ENCODE peak calls at places on chromosomes 16 and 17, in nine cellular contexts. One of them, this sample, is unnamed.

GRCh38 chr16:80540516-80541305 is at the start of gene DYNLRB2:
- DNase-seq in NCI-H446: no peak
- DNase-seq in MV-4-11: peak
- DNase-seq in C1 segment of cervical spinal cord: peak
- DNase-seq in SW480: peak
- DNase-seq in T-helper 1 cell: peak
- DNase-seq in NCI-H510A treated with DMSO at 0.1 percent for 48 hours: peak
- DNase-seq in neural crest cell: peak
- DNase-seq in cardiac septum: peak
- DNase-seq in this sample: no peak

GRCh38 chr16:85302018-85302847 is 190.0 kb upstream of the CIBAR2 start:
- DNase-seq in NCI-H446: no peak
- DNase-seq in MV-4-11: no peak
- DNase-seq in C1 segment of cervical spinal cord: peak
- DNase-seq in SW480: peak
- DNase-seq in T-helper 1 cell: no peak
- DNase-seq in NCI-H510A treated with DMSO at 0.1 percent for 48 hours: no peak
- DNase-seq in neural crest cell: no peak
- DNase-seq in cardiac septum: no peak
- DNase-seq in this sample: peak

GRCh38 chr17:68054296-68054900 is 18.9 kb downstream of the KPNA2 start:
- DNase-seq in NCI-H446: no peak
- DNase-seq in MV-4-11: peak
- DNase-seq in C1 segment of cervical spinal cord: peak
- DNase-seq in SW480: peak
- DNase-seq in T-helper 1 cell: no peak
- DNase-seq in NCI-H510A treated with DMSO at 0.1 percent for 48 hours: no peak
- DNase-seq in neural crest cell: no peak
- DNase-seq in cardiac septum: no peak
- DNase-seq in this sample: peak

GRCh38 chr16:3578610-3579551 is 1.7 kb upstream of the NLRC3 start:
- DNase-seq in NCI-H446: no peak
- DNase-seq in MV-4-11: peak
- DNase-seq in C1 segment of cervical spinal cord: no peak
- DNase-seq in SW480: peak
- DNase-seq in T-helper 1 cell: no peak
- DNase-seq in NCI-H510A treated with DMSO at 0.1 percent for 48 hours: no peak
- DNase-seq in neural crest cell: no peak
- DNase-seq in cardiac septum: no peak
- DNase-seq in this sample: no peak

GRCh38 chr17:68484458-68484857 is 27.2 kb upstream of the WIPI1 start:
- DNase-seq in NCI-H446: no peak
- DNase-seq in MV-4-11: no peak
- DNase-seq in C1 segment of cervical spinal cord: no peak
- DNase-seq in SW480: no peak
- DNase-seq in T-helper 1 cell: no peak
- DNase-seq in NCI-H510A treated with DMSO at 0.1 percent for 48 hours: no peak
- DNase-seq in neural crest cell: no peak
- DNase-seq in cardiac septum: no peak
- DNase-seq in this sample: no peak

GRCh38 chr16:86777098-86777946 is 199.0 kb downstream of the FOXL1 start:
- DNase-seq in NCI-H446: no peak
- DNase-seq in MV-4-11: no peak
- DNase-seq in C1 segment of cervical spinal cord: no peak
- DNase-seq in SW480: no peak
- DNase-seq in T-helper 1 cell: no peak
- DNase-seq in NCI-H510A treated with DMSO at 0.1 percent for 48 hours: no peak
- DNase-seq in neural crest cell: no peak
- DNase-seq in cardiac septum: no peak
- DNase-seq in this sample: no peak

GRCh38 chr17:40038882-40039513 is 15.2 kb downstream of the MED24 start:
- DNase-seq in NCI-H446: no peak
- DNase-seq in MV-4-11: no peak
- DNase-seq in C1 segment of cervical spinal cord: no peak
- DNase-seq in SW480: peak
- DNase-seq in T-helper 1 cell: no peak
- DNase-seq in NCI-H510A treated with DMSO at 0.1 percent for 48 hours: peak
- DNase-seq in neural crest cell: peak
- DNase-seq in cardiac septum: no peak
- DNase-seq in this sample: peak

GRCh38 chr16:3101018-3101840 is 2.1 kb upstream of the ZSCAN10 start:
- DNase-seq in NCI-H446: no peak
- DNase-seq in MV-4-11: peak
- DNase-seq in C1 segment of cervical spinal cord: no peak
- DNase-seq in SW480: peak
- DNase-seq in T-helper 1 cell: peak
- DNase-seq in NCI-H510A treated with DMSO at 0.1 percent for 48 hours: no peak
- DNase-seq in neural crest cell: no peak
- DNase-seq in cardiac septum: no peak
- DNase-seq in this sample: no peak

GRCh38 chr17:76147211-76148014 is 6.4 kb upstream of the FOXJ1 start:
- DNase-seq in NCI-H446: peak
- DNase-seq in MV-4-11: no peak
- DNase-seq in C1 segment of cervical spinal cord: no peak
- DNase-seq in SW480: peak
- DNase-seq in T-helper 1 cell: no peak
- DNase-seq in NCI-H510A treated with DMSO at 0.1 percent for 48 hours: peak
- DNase-seq in neural crest cell: no peak
- DNase-seq in cardiac septum: no peak
- DNase-seq in this sample: peak

GRCh38 chr16:53984936-53985335 is 281.0 kb downstream of the FTO start:
- DNase-seq in NCI-H446: no peak
- DNase-seq in MV-4-11: no peak
- DNase-seq in C1 segment of cervical spinal cord: no peak
- DNase-seq in SW480: no peak
- DNase-seq in T-helper 1 cell: no peak
- DNase-seq in NCI-H510A treated with DMSO at 0.1 percent for 48 hours: no peak
- DNase-seq in neural crest cell: no peak
- DNase-seq in cardiac septum: no peak
- DNase-seq in this sample: no peak

GRCh38 chr17:81336296-81336929 is 41.3 kb upstream of the SLC38A10 start:
- DNase-seq in NCI-H446: no peak
- DNase-seq in MV-4-11: no peak
- DNase-seq in C1 segment of cervical spinal cord: no peak
- DNase-seq in SW480: no peak
- DNase-seq in T-helper 1 cell: no peak
- DNase-seq in NCI-H510A treated with DMSO at 0.1 percent for 48 hours: no peak
- DNase-seq in neural crest cell: no peak
- DNase-seq in cardiac septum: no peak
- DNase-seq in this sample: no peak

GRCh38 chr17:80879723-80880649 is 111.7 kb upstream of the CHMP6 start:
- DNase-seq in NCI-H446: no peak
- DNase-seq in MV-4-11: no peak
- DNase-seq in C1 segment of cervical spinal cord: no peak
- DNase-seq in SW480: no peak
- DNase-seq in T-helper 1 cell: no peak
- DNase-seq in NCI-H510A treated with DMSO at 0.1 percent for 48 hours: no peak
- DNase-seq in neural crest cell: peak
- DNase-seq in cardiac septum: no peak
- DNase-seq in this sample: no peak

GRCh38 chr17:6496116-6496481 is 51.8 kb downstream of the PIMREG start:
- DNase-seq in NCI-H446: no peak
- DNase-seq in MV-4-11: no peak
- DNase-seq in C1 segment of cervical spinal cord: no peak
- DNase-seq in SW480: no peak
- DNase-seq in T-helper 1 cell: no peak
- DNase-seq in NCI-H510A treated with DMSO at 0.1 percent for 48 hours: no peak
- DNase-seq in neural crest cell: no peak
- DNase-seq in cardiac septum: peak
- DNase-seq in this sample: no peak

GRCh38 chr16:19375561-19376158 is 42.0 kb upstream of the TMC5 start:
- DNase-seq in NCI-H446: peak
- DNase-seq in MV-4-11: peak
- DNase-seq in C1 segment of cervical spinal cord: no peak
- DNase-seq in SW480: peak
- DNase-seq in T-helper 1 cell: no peak
- DNase-seq in NCI-H510A treated with DMSO at 0.1 percent for 48 hours: peak
- DNase-seq in neural crest cell: peak
- DNase-seq in cardiac septum: no peak
- DNase-seq in this sample: peak

GRCh38 chr16:24523569-24523968 is 15.8 kb upstream of the RBBP6 start:
- DNase-seq in NCI-H446: no peak
- DNase-seq in MV-4-11: no peak
- DNase-seq in C1 segment of cervical spinal cord: no peak
- DNase-seq in SW480: no peak
- DNase-seq in T-helper 1 cell: no peak
- DNase-seq in NCI-H510A treated with DMSO at 0.1 percent for 48 hours: no peak
- DNase-seq in neural crest cell: no peak
- DNase-seq in cardiac septum: no peak
- DNase-seq in this sample: no peak

GRCh38 chr17:36937961-36938565 is 788 bp downstream of the LHX1 start:
- DNase-seq in NCI-H446: no peak
- DNase-seq in MV-4-11: no peak
- DNase-seq in C1 segment of cervical spinal cord: no peak
- DNase-seq in SW480: peak
- DNase-seq in T-helper 1 cell: no peak
- DNase-seq in NCI-H510A treated with DMSO at 0.1 percent for 48 hours: no peak
- DNase-seq in neural crest cell: peak
- DNase-seq in cardiac septum: no peak
- DNase-seq in this sample: no peak

GRCh38 chr17:34519286-34519685 is 60.1 kb upstream of the TMEM132E start:
- DNase-seq in NCI-H446: no peak
- DNase-seq in MV-4-11: no peak
- DNase-seq in C1 segment of cervical spinal cord: no peak
- DNase-seq in SW480: no peak
- DNase-seq in T-helper 1 cell: no peak
- DNase-seq in NCI-H510A treated with DMSO at 0.1 percent for 48 hours: no peak
- DNase-seq in neural crest cell: peak
- DNase-seq in cardiac septum: no peak
- DNase-seq in this sample: no peak

GRCh38 chr17:13076905-13077304 is 59.1 kb upstream of the ELAC2 start:
- DNase-seq in NCI-H446: no peak
- DNase-seq in MV-4-11: no peak
- DNase-seq in C1 segment of cervical spinal cord: no peak
- DNase-seq in SW480: no peak
- DNase-seq in T-helper 1 cell: no peak
- DNase-seq in NCI-H510A treated with DMSO at 0.1 percent for 48 hours: no peak
- DNase-seq in neural crest cell: no peak
- DNase-seq in cardiac septum: no peak
- DNase-seq in this sample: no peak

GRCh38 chr16:75207831-75208230 is 870 bp upstream of the CTRB2 start:
- DNase-seq in NCI-H446: no peak
- DNase-seq in MV-4-11: no peak
- DNase-seq in C1 segment of cervical spinal cord: no peak
- DNase-seq in SW480: no peak
- DNase-seq in T-helper 1 cell: no peak
- DNase-seq in NCI-H510A treated with DMSO at 0.1 percent for 48 hours: no peak
- DNase-seq in neural crest cell: no peak
- DNase-seq in cardiac septum: no peak
- DNase-seq in this sample: no peak

GRCh38 chr16:86401119-86401518 is 109.2 kb upstream of the FOXF1 start:
- DNase-seq in NCI-H446: no peak
- DNase-seq in MV-4-11: no peak
- DNase-seq in C1 segment of cervical spinal cord: no peak
- DNase-seq in SW480: no peak
- DNase-seq in T-helper 1 cell: no peak
- DNase-seq in NCI-H510A treated with DMSO at 0.1 percent for 48 hours: no peak
- DNase-seq in neural crest cell: no peak
- DNase-seq in cardiac septum: no peak
- DNase-seq in this sample: no peak

GRCh38 chr17:66830451-66830850 is 4.5 kb upstream of the CACNG5 start:
- DNase-seq in NCI-H446: no peak
- DNase-seq in MV-4-11: no peak
- DNase-seq in C1 segment of cervical spinal cord: no peak
- DNase-seq in SW480: no peak
- DNase-seq in T-helper 1 cell: no peak
- DNase-seq in NCI-H510A treated with DMSO at 0.1 percent for 48 hours: peak
- DNase-seq in neural crest cell: no peak
- DNase-seq in cardiac septum: peak
- DNase-seq in this sample: no peak

GRCh38 chr17:65455972-65456343 is 105.5 kb downstream of the AXIN2 start:
- DNase-seq in NCI-H446: no peak
- DNase-seq in MV-4-11: no peak
- DNase-seq in C1 segment of cervical spinal cord: no peak
- DNase-seq in SW480: peak
- DNase-seq in T-helper 1 cell: no peak
- DNase-seq in NCI-H510A treated with DMSO at 0.1 percent for 48 hours: peak
- DNase-seq in neural crest cell: no peak
- DNase-seq in cardiac septum: no peak
- DNase-seq in this sample: no peak

GRCh38 chr17:10295728-10296343 is 77.0 kb downstream of the MYH13 start:
- DNase-seq in NCI-H446: no peak
- DNase-seq in MV-4-11: peak
- DNase-seq in C1 segment of cervical spinal cord: peak
- DNase-seq in SW480: peak
- DNase-seq in T-helper 1 cell: no peak
- DNase-seq in NCI-H510A treated with DMSO at 0.1 percent for 48 hours: no peak
- DNase-seq in neural crest cell: peak
- DNase-seq in cardiac septum: no peak
- DNase-seq in this sample: no peak

GRCh38 chr16:66604376-66605176 is at the start of gene CMTM3:
- DNase-seq in NCI-H446: no peak
- DNase-seq in MV-4-11: peak
- DNase-seq in C1 segment of cervical spinal cord: peak
- DNase-seq in SW480: peak
- DNase-seq in T-helper 1 cell: peak
- DNase-seq in NCI-H510A treated with DMSO at 0.1 percent for 48 hours: peak
- DNase-seq in neural crest cell: peak
- DNase-seq in cardiac septum: peak
- DNase-seq in this sample: peak

GRCh38 chr17:43372273-43372911 is 26.4 kb upstream of the ARL4D start:
- DNase-seq in NCI-H446: no peak
- DNase-seq in MV-4-11: peak
- DNase-seq in C1 segment of cervical spinal cord: no peak
- DNase-seq in SW480: peak
- DNase-seq in T-helper 1 cell: no peak
- DNase-seq in NCI-H510A treated with DMSO at 0.1 percent for 48 hours: no peak
- DNase-seq in neural crest cell: no peak
- DNase-seq in cardiac septum: no peak
- DNase-seq in this sample: no peak

GRCh38 chr17:29241015-29241963 is 5.4 kb upstream of the CRYBA1 start:
- DNase-seq in NCI-H446: no peak
- DNase-seq in MV-4-11: peak
- DNase-seq in C1 segment of cervical spinal cord: peak
- DNase-seq in SW480: peak
- DNase-seq in T-helper 1 cell: no peak
- DNase-seq in NCI-H510A treated with DMSO at 0.1 percent for 48 hours: no peak
- DNase-seq in neural crest cell: peak
- DNase-seq in cardiac septum: no peak
- DNase-seq in this sample: peak

GRCh38 chr16:3661922-3662321 is 7.4 kb downstream of the DNASE1 start:
- DNase-seq in NCI-H446: no peak
- DNase-seq in MV-4-11: no peak
- DNase-seq in C1 segment of cervical spinal cord: no peak
- DNase-seq in SW480: no peak
- DNase-seq in T-helper 1 cell: no peak
- DNase-seq in NCI-H510A treated with DMSO at 0.1 percent for 48 hours: no peak
- DNase-seq in neural crest cell: no peak
- DNase-seq in cardiac septum: no peak
- DNase-seq in this sample: no peak

GRCh38 chr17:20063665-20064648 is 54.8 kb downstream of the SPECC1 start:
- DNase-seq in NCI-H446: peak
- DNase-seq in MV-4-11: peak
- DNase-seq in C1 segment of cervical spinal cord: peak
- DNase-seq in SW480: no peak
- DNase-seq in T-helper 1 cell: no peak
- DNase-seq in NCI-H510A treated with DMSO at 0.1 percent for 48 hours: no peak
- DNase-seq in neural crest cell: no peak
- DNase-seq in cardiac septum: no peak
- DNase-seq in this sample: peak

GRCh38 chr16:70438325-70438982 is 446 bp downstream of the ST3GAL2 start:
- DNase-seq in NCI-H446: no peak
- DNase-seq in MV-4-11: no peak
- DNase-seq in C1 segment of cervical spinal cord: no peak
- DNase-seq in SW480: no peak
- DNase-seq in T-helper 1 cell: no peak
- DNase-seq in NCI-H510A treated with DMSO at 0.1 percent for 48 hours: no peak
- DNase-seq in neural crest cell: no peak
- DNase-seq in cardiac septum: no peak
- DNase-seq in this sample: no peak

GRCh38 chr17:66309793-66310192 is 7.4 kb downstream of the PRKCA start:
- DNase-seq in NCI-H446: no peak
- DNase-seq in MV-4-11: no peak
- DNase-seq in C1 segment of cervical spinal cord: no peak
- DNase-seq in SW480: no peak
- DNase-seq in T-helper 1 cell: no peak
- DNase-seq in NCI-H510A treated with DMSO at 0.1 percent for 48 hours: no peak
- DNase-seq in neural crest cell: no peak
- DNase-seq in cardiac septum: no peak
- DNase-seq in this sample: no peak

GRCh38 chr17:45715787-45716186 is 68.3 kb upstream of the CRHR1 start:
- DNase-seq in NCI-H446: no peak
- DNase-seq in MV-4-11: no peak
- DNase-seq in C1 segment of cervical spinal cord: no peak
- DNase-seq in SW480: no peak
- DNase-seq in T-helper 1 cell: no peak
- DNase-seq in NCI-H510A treated with DMSO at 0.1 percent for 48 hours: no peak
- DNase-seq in neural crest cell: no peak
- DNase-seq in cardiac septum: no peak
- DNase-seq in this sample: no peak

This sample was measured in HCEC 1CT.